ENCODE peak calls at places on chromosomes 3 and 15, in six cellular contexts. B is suprapubic skin, F is ovary, A is sigmoid colon, N is transverse colon, I is A549. O is an unnamed sample.
A peak's percentile ranks its signal among the peaks of the same experiment; 100 is the strongest.

GRCh38 chr3:77686560-77686959 is 646.7 kb downstream of the ROBO2 start:
- DNase-seq in B (no peak), F (no peak), A (no peak), N (no peak), I (no peak), O (no peak)

GRCh38 chr3:113065336-113065735 is 74.6 kb downstream of the GTPBP8 start:
- DNase-seq in A (no peak), N (no peak), I (no peak), F (no peak), B (no peak), O (no peak)

GRCh38 chr3:72189344-72189743 is 404.4 kb upstream of the PROK2 start:
- DNase-seq in N (no peak), B (no peak), I (no peak), A (no peak), F (no peak), O (no peak)

GRCh38 chr15:99057020-99057419 is 47.9 kb upstream of the SYNM start:
- DNase-seq in B (no peak), N (no peak), F (no peak), I (no peak), A (no peak), O (no peak)

GRCh38 chr3:114444216-114444615 is 150.4 kb downstream of the TIGIT start:
- DNase-seq in A (no peak), F (no peak), B (no peak), N (no peak), I (no peak), O (no peak)

GRCh38 chr3:41574900-41575299 is 375.6 kb downstream of the CTNNB1 start:
- DNase-seq in F (no peak), I (no peak), B (no peak), A (no peak), N (no peak), O (no peak)

GRCh38 chr3:185865277-185865676 is 40.4 kb upstream of the IGF2BP2 start:
- DNase-seq in F (no peak), I (no peak), A (no peak), B (no peak), N (no peak), O (no peak)

GRCh38 chr15:62087671-62088360 is 21.0 kb downstream of the C2CD4A start:
- DNase-seq in F (no peak), A (no peak), I (no peak), B (no peak), N (no peak), O (no peak)

GRCh38 chr15:61301701-61302100 is 72.6 kb upstream of the RORA start:
- DNase-seq in I (no peak), B (no peak), N (no peak), A (no peak), F (no peak), O (no peak)

GRCh38 chr15:52440414-52440813 is 88.3 kb downstream of the MYO5A start:
- DNase-seq in N (no peak), B (no peak), F (no peak), I (peak; percentile 33), A (no peak), O (no peak)

GRCh38 chr3:129664040-129664646 is 57.7 kb upstream of the PLXND1 start:
- DNase-seq in N (no peak), I (no peak), F (no peak), A (no peak), B (no peak), O (no peak)

GRCh38 chr15:86055688-86056087 is 24.0 kb upstream of the AGBL1 start:
- DNase-seq in N (no peak), F (no peak), A (no peak), B (no peak), I (no peak), O (no peak)

GRCh38 chr3:20930034-20930433 is 744.0 kb upstream of the SGO1 start:
- DNase-seq in F (no peak), A (no peak), B (no peak), I (no peak), N (no peak), O (no peak)

GRCh38 chr3:188749010-188749617 is 422.7 kb upstream of the TPRG1 start:
- DNase-seq in N (peak; percentile 30), B (no peak), F (no peak), A (no peak), I (no peak), O (no peak)

DNA sequence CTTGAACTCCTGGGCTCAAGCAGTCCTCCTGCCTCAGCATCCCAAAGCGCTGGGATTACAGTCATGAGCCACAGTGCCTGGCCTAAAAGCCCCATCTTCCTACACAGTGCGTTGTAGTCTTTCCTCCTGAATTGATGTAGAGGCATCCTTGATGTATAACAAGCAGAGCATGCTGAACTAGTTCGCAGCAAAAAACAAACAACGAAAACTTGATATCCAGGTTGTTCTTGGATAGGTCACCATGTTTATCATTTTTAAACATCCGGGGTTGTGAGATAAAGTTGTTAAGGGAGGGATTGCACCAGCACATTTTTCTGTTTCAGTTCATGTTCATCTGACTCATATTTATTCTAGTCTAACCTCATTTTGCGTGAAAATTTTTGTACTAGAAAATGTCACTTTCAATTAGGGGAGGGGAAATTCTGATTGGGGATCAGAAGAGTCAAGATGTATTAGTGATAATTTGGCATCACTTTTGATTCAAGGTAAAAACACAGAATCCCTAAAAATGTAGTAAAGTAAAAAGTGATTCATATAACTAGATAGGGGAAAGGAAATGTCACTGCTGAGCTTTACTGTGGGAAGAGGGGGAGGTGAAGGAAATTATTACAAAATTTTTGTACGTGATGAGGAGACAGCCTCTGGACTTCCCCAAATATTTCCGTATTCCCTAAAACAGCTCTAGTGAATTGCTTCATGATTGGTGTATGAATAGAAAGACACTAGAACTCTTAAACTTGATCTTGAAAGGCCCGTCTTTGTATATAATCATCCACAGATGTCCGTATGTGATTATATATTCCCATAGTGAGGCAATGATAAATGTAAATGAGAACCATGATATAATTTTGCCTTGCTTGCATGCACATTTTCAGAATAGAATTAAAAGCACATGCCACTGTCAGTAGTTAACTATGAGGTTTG is 22.9 kb downstream of the RAB8B start:
- DNase-seq in N (no peak), I (no peak), F (no peak), B (no peak), A (no peak), O (no peak)
- H3K4me3 ChIP-seq in N (no peak overlapping the region), I (no peak overlapping the region), F (no peak overlapping the region), B (no peak overlapping the region), A (no peak overlapping the region), O (no peak overlapping the region)

GRCh38 chr3:123488641-123489347 is 39.9 kb upstream of the ADCY5 start:
- DNase-seq in A (no peak), I (no peak), B (no peak), N (no peak), F (no peak), O (no peak)

GRCh38 chr3:123498761-123499160 is 49.9 kb upstream of the ADCY5 start:
- DNase-seq in N (no peak), A (no peak), I (no peak), B (no peak), F (no peak), O (no peak)

GRCh38 chr3:123489400-123490004 is 40.6 kb upstream of the ADCY5 start:
- DNase-seq in F (peak; percentile 86), A (peak; percentile 85), N (peak; percentile 68), B (no peak), I (peak; percentile 60), O (peak; percentile 46)

GRCh38 chr3:123492188-123492587 is 43.3 kb upstream of the ADCY5 start:
- DNase-seq in I (no peak), A (no peak), B (no peak), F (no peak), N (no peak), O (no peak)

GRCh38 chr3:123493912-123494311 is 45.0 kb upstream of the ADCY5 start:
- DNase-seq in I (no peak), B (no peak), F (no peak), N (no peak), A (no peak), O (no peak)
- TF ChIP-seq EP300 in I (no peak), B (no peak), F (no peak), N (no peak), A (no peak), O (no peak)

DNA sequence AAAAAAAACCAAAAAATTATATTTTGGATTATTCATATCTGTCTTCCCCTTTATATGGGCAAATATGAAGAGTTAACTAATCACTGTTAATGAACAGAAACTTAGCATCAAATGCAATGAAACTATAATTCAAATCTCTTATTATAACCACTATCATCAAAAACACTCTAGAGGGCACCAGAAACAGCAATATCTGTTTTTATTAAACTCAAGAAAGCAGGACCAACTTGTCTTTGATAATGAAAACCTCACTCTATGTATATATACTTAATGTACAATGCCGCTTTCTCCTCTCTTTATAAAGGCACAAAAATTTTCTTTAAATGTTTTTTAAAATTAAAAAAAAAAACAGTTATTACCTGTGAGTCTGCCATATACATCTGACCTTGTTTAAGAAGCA is 92.7 kb downstream of the UACA start:
- DNase-seq in A (no peak), F (no peak), B (no peak), I (no peak), N (no peak), O (no peak)
- TF ChIP-seq CTCF in A (no peak), F (no peak), B (no peak), I (peak; percentile 64), N (no peak), O (no peak)

DNA sequence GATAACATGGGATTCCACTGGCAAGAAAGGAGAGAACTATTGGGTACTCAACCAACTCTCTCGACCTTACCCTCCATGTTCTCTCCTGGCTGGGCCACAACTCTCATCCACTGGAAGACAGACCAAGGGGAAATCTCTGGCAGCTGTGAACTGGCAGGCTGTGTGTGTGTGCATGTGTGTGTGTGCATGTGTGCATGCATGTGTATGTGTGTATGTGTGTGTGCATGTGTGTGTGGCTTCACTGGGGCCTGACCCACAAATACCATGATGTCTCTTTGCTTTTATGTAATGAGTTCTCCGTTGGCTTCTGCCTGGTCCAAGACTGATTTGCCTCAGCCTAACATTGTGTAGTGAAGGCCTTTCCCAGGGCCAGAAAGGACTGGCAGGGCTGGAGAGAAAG is 4.1 kb upstream of the ALDH1A3 start:
- DNase-seq in A (no peak), B (no peak), N (no peak), F (no peak), I (no peak), O (no peak)
- H3K4me3 ChIP-seq in A (no peak overlapping the region), B (no peak overlapping the region), N (no peak overlapping the region), F (no peak overlapping the region), I (no peak overlapping the region), O (no peak overlapping the region)

GRCh38 chr3:101303089-101303731 is 17.2 kb downstream of the IMPG2 start:
- DNase-seq in B (no peak), I (no peak), F (no peak), A (no peak), N (no peak), O (no peak)
- TF ChIP-seq EP300 in B (no peak), I (no peak), F (no peak), A (no peak), N (no peak), O (no peak)

GRCh38 chr15:75578948-75579908 is at the start of gene PTPN9:
- DNase-seq in F (peak; percentile 82), N (peak; percentile 85), I (peak; percentile 77), A (peak; percentile 88), B (peak; percentile 86), O (peak; percentile 94)
- TF ChIP-seq CTCF in F (no peak), N (peak; percentile 55), I (peak; percentile 65), A (peak; percentile 16), B (peak; percentile 59), O (peak; percentile 9)

GRCh38 chr3:147413712-147414325 is 4.7 kb downstream of the ZIC1 start:
- DNase-seq in A (no peak), F (no peak), N (no peak), B (no peak), I (no peak), O (no peak)
- H3K4me3 ChIP-seq in A (no peak overlapping the region), F (peak overlapping the region; percentile 16), N (no peak overlapping the region), B (peak overlapping the region; percentile 41), I (no peak overlapping the region), O (peak overlapping the region; percentile 28)

GRCh38 chr3:68997887-68998286 is 15.6 kb downstream of the EOGT start:
- DNase-seq in N (no peak), A (no peak), F (no peak), I (no peak), B (no peak), O (no peak)
- TF ChIP-seq EP300 in N (no peak), A (no peak), F (no peak), I (no peak), B (no peak), O (no peak)

O was measured in upper lobe of left lung.